ENCODE peak calls at places on chromosomes 13 and 19, in six cellular contexts. C is heart left ventricle, F is cardiac muscle cell, P is lower leg skin, A is epithelial cell of proximal tubule, X is stomach. O is an unnamed sample.

GRCh38 chr19:20051841-20052768 is 12.8 kb upstream of the ZNF682 start:
- DNase-seq in C (peak; percentile 95), F (peak; percentile 98), P (peak; percentile 97), A (peak; percentile 92), X (peak; percentile 97), O (peak; percentile 85)

GRCh38 chr13:27853871-27854270 is 61.6 kb downstream of the GSX1 start:
- DNase-seq in C (no peak), F (no peak), P (no peak), A (no peak), X (no peak), O (no peak)

GRCh38 chr19:7636691-7637373 is at the start of gene STXBP2:
- DNase-seq in C (peak; percentile 87), F (peak; percentile 70), P (peak; percentile 95), A (no peak), X (peak; percentile 93), O (no peak)

GRCh38 chr13:111115051-111115840 is at the start of gene ARHGEF7:
- DNase-seq in C (no peak), F (peak; percentile 46), P (peak; percentile 86), A (no peak), X (no peak), O (no peak)

GRCh38 chr19:1904385-1905070 is 671 bp upstream of the ADAT3 start:
- DNase-seq in C (no peak), F (peak; percentile 68), P (no peak), A (no peak), X (peak; percentile 70), O (no peak)

GRCh38 chr19:2332341-2333026 is 4.0 kb downstream of the SPPL2B start:
- DNase-seq in C (no peak), F (no peak), P (no peak), A (no peak), X (no peak), O (no peak)

GRCh38 chr19:8506402-8506957 is 4.0 kb upstream of the PRAM1 start:
- DNase-seq in C (no peak), F (no peak), P (no peak), A (no peak), X (no peak), O (no peak)

GRCh38 chr19:7421941-7422744 is 66.7 kb downstream of the PEX11G start:
- DNase-seq in C (no peak), F (no peak), P (no peak), A (no peak), X (peak; percentile 48), O (no peak)

GRCh38 chr13:51838235-51838846 is 6.6 kb downstream of the TMEM272 start:
- DNase-seq in C (no peak), F (no peak), P (no peak), A (peak; percentile 32), X (no peak), O (no peak)

GRCh38 chr13:45490068-45490467 is 25.3 kb downstream of the COG3 start:
- DNase-seq in C (no peak), F (peak; percentile 11), P (no peak), A (no peak), X (no peak), O (no peak)

GRCh38 chr13:76965759-76966421 is 17.6 kb downstream of the ACOD1 start:
- DNase-seq in C (no peak), F (no peak), P (no peak), A (no peak), X (peak; percentile 33), O (peak; percentile 41)

GRCh38 chr13:113413898-113414282 is 39.4 kb downstream of the ADPRHL1 start:
- DNase-seq in C (peak; percentile 64), F (no peak), P (no peak), A (no peak), X (peak; percentile 46), O (no peak)

GRCh38 chr19:43700368-43701015 is 15.4 kb upstream of the IRGC start:
- DNase-seq in C (no peak), F (no peak), P (peak; percentile 87), A (no peak), X (peak; percentile 40), O (peak; percentile 9)

GRCh38 chr19:16825312-16826168 is 3.7 kb upstream of the SIN3B start:
- DNase-seq in C (no peak), F (no peak), P (peak; percentile 92), A (peak; percentile 60), X (peak; percentile 53), O (no peak)

GRCh38 chr13:109667754-109668360 is 118.5 kb downstream of the IRS2 start:
- DNase-seq in C (no peak), F (no peak), P (no peak), A (no peak), X (no peak), O (no peak)

GRCh38 chr13:39676315-39676876 is 20.9 kb downstream of the COG6 start:
- DNase-seq in C (no peak), F (peak; percentile 60), P (no peak), A (peak; percentile 16), X (no peak), O (no peak)
- H3K4me3 ChIP-seq in C (no peak overlapping the region), F (no peak overlapping the region), P (no peak overlapping the region), A (no peak overlapping the region), X (no peak overlapping the region), O (no peak overlapping the region)

GRCh38 chr19:46599716-46600392 is 1.3 kb upstream of the CALM3 start:
- DNase-seq in C (no peak), F (no peak), P (peak; percentile 80), A (no peak), X (no peak), O (no peak)

GRCh38 chr19:46598372-46598917 is 2.7 kb upstream of the CALM3 start:
- DNase-seq in C (no peak), F (no peak), P (no peak), A (no peak), X (no peak), O (no peak)

GRCh38 chr19:46601318-46602224 is at the start of gene CALM3:
- DNase-seq in C (no peak), F (no peak), P (peak; percentile 88), A (no peak), X (no peak), O (no peak)

GRCh38 chr19:46602392-46603194 is 1.5 kb downstream of the CALM3 start:
- DNase-seq in C (no peak), F (no peak), P (peak; percentile 86), A (no peak), X (no peak), O (no peak)

GRCh38 chr19:46600393-46601317 is 475 bp upstream of the CALM3 start:
- DNase-seq in C (peak; percentile 99), F (peak; percentile 97), P (peak; percentile 100), A (peak; percentile 85), X (peak; percentile 98), O (peak; percentile 84)
- TF ChIP-seq CTCF in C (no peak), F (no peak), P (no peak), A (no peak), X (no peak), O (no peak)

DNA sequence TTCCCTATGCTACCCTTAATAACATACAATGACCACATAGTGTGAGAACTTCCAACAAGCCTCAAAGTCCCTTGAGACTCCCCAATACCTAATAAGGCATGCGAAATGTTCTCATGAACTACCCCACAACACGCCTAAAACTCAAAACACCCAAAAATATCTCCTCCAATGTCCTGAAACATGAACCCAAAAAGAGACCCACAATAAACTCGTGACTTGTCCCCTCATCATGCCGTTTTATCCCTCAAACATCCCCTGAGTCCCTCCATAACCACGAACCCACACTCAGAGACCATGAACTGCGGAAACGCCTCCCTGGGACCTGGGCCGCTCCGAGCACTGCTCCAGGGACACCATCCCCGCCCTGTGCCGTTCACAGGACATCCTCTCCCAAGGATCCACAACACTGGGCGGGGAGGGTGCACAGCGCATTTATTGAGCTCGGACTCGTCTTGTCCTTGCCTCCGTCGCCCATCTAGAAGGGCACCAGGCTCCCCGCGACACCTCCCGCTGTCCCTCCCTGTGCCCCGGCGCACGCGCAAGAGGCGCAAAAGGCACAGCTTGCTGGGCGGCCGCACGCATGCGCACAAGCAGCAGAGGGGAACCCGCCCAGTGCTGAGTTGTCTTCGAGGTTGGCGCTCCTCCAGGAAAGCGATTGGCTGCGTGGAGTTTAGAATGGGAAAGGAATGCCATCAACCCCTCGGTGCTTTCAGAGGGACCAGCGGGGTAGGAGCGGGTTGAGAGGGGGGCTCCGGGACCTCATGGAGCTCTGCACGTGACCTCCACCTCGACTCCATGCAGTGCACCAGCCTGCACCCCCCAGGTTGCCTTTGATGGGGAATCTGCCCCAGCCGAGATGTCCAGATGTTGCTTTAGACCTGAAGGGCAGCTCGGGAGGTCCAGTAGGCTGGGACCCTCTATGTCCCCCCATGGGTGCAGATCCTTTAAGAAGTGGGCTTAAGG is 8.8 kb downstream of the FXYD3 start:
- DNase-seq in C (peak; percentile 97), F (no peak), P (peak; percentile 99), A (no peak), X (peak; percentile 96), O (peak; percentile 33)
- H3K4me3 ChIP-seq in C (peak overlapping the region; percentile 4), F (no peak overlapping the region), P (no peak overlapping the region), A (peak overlapping the region; percentile 77), X (peak overlapping the region; percentile 50), O (peak overlapping the region; percentile 91)

GRCh38 chr13:23723463-23723862 is 153.3 kb downstream of the TNFRSF19 start:
- DNase-seq in C (no peak), F (no peak), P (no peak), A (no peak), X (no peak), O (peak; percentile 64)
- TF ChIP-seq CTCF in C (no peak), F (no peak), P (no peak), A (no peak), X (no peak), O (no peak)

GRCh38 chr19:13056052-13056660 is 46.5 kb downstream of the LYL1 start:
- DNase-seq in C (no peak), F (no peak), P (peak; percentile 96), A (no peak), X (peak; percentile 52), O (no peak)

GRCh38 chr19:13053761-13054604 is 48.7 kb downstream of the LYL1 start:
- DNase-seq in C (peak; percentile 93), F (peak; percentile 86), P (peak; percentile 97), A (peak; percentile 47), X (peak; percentile 89), O (peak; percentile 64)

GRCh38 chr19:13054605-13055212 is 47.9 kb downstream of the LYL1 start:
- DNase-seq in C (no peak), F (no peak), P (peak; percentile 92), A (no peak), X (no peak), O (no peak)

GRCh38 chr19:13057147-13057572 is 45.5 kb downstream of the LYL1 start:
- DNase-seq in C (no peak), F (no peak), P (no peak), A (no peak), X (peak; percentile 46), O (no peak)

GRCh38 chr19:13055213-13056051 is 47.2 kb downstream of the LYL1 start:
- DNase-seq in C (peak; percentile 88), F (no peak), P (peak; percentile 95), A (no peak), X (peak; percentile 52), O (peak; percentile 76)
- H3K4me3 ChIP-seq in C (no peak overlapping the region), F (no peak overlapping the region), P (no peak overlapping the region), A (no peak overlapping the region), X (no peak overlapping the region), O (peak overlapping the region; percentile 38)

DNA sequence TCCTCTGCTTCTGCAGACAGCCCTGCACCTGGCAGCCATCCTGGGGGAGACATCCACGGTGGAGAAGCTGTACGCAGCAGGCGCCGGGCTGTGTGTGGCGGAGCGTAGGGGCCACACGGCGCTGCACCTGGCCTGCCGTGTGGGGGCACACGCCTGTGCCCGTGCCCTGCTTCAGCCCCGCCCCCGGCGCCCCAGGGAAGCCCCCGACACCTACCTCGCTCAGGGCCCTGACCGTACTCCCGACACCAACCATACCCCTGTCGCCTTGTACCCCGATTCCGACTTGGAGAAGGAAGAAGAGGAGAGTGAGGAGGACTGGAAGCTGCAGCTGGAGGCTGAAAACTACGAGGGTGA is 5.4 kb downstream of the NFKBIB start:
- DNase-seq in C (no peak), F (no peak), P (no peak), A (no peak), X (no peak), O (no peak)
- TF ChIP-seq CTCF in C (no peak), F (no peak), P (no peak), A (no peak), X (no peak), O (no peak)